ENCODE peak calls at places on chromosome 16, in seven cellular contexts. One of them, this sample, is unnamed.

GRCh38 chr16:81562926-81563325 is 118.3 kb downstream of the CMIP start:
- DNase-seq in neural crest cell: no peak
- DNase-seq in left ventricle myocardium inferior: no peak
- DNase-seq in Right ventricle myocardium superior: no peak
- DNase-seq in H54: no peak
- DNase-seq in brain microvascular endothelial cell: no peak
- DNase-seq in activated T-cell treated with anti-CD3 and anti-CD28 coated beads for 48 hours: no peak
- DNase-seq in this sample: peak; percentile 26

GRCh38 chr16:20866161-20866772 is 33.9 kb downstream of the DCUN1D3 start:
- DNase-seq in left ventricle myocardium inferior: no peak
- DNase-seq in Right ventricle myocardium superior: peak; percentile 57
- DNase-seq in neural crest cell: no peak
- DNase-seq in activated T-cell treated with anti-CD3 and anti-CD28 coated beads for 48 hours: no peak
- DNase-seq in H54: peak; percentile 75
- DNase-seq in brain microvascular endothelial cell: peak; percentile 79
- DNase-seq in this sample: no peak

GRCh38 chr16:49504626-49505025 is 131.0 kb downstream of the C16orf78 start:
- DNase-seq in brain microvascular endothelial cell: no peak
- DNase-seq in left ventricle myocardium inferior: no peak
- DNase-seq in neural crest cell: no peak
- DNase-seq in activated T-cell treated with anti-CD3 and anti-CD28 coated beads for 48 hours: no peak
- DNase-seq in Right ventricle myocardium superior: no peak
- DNase-seq in H54: no peak
- DNase-seq in this sample: no peak

GRCh38 chr16:4056161-4057105 is 59.8 kb downstream of the ADCY9 start:
- DNase-seq in Right ventricle myocardium superior: no peak
- DNase-seq in left ventricle myocardium inferior: no peak
- DNase-seq in neural crest cell: no peak
- DNase-seq in brain microvascular endothelial cell: no peak
- DNase-seq in H54: no peak
- DNase-seq in activated T-cell treated with anti-CD3 and anti-CD28 coated beads for 48 hours: no peak
- DNase-seq in this sample: no peak

GRCh38 chr16:1941924-1942809 is 832 bp downstream of the MSRB1 start:
- DNase-seq in H54: no peak
- DNase-seq in neural crest cell: no peak
- DNase-seq in left ventricle myocardium inferior: no peak
- DNase-seq in brain microvascular endothelial cell: no peak
- DNase-seq in Right ventricle myocardium superior: peak; percentile 52
- DNase-seq in activated T-cell treated with anti-CD3 and anti-CD28 coated beads for 48 hours: no peak
- DNase-seq in this sample: peak; percentile 60

GRCh38 chr16:66476328-66477027 is 49.4 kb downstream of the BEAN1 start:
- DNase-seq in brain microvascular endothelial cell: no peak
- DNase-seq in neural crest cell: no peak
- DNase-seq in activated T-cell treated with anti-CD3 and anti-CD28 coated beads for 48 hours: peak; percentile 60
- DNase-seq in Right ventricle myocardium superior: no peak
- DNase-seq in H54: peak; percentile 38
- DNase-seq in left ventricle myocardium inferior: no peak
- DNase-seq in this sample: no peak

GRCh38 chr16:80573700-80574120 is 32.9 kb downstream of the DYNLRB2 start:
- DNase-seq in brain microvascular endothelial cell: no peak
- DNase-seq in H54: no peak
- DNase-seq in activated T-cell treated with anti-CD3 and anti-CD28 coated beads for 48 hours: no peak
- DNase-seq in Right ventricle myocardium superior: no peak
- DNase-seq in neural crest cell: no peak
- DNase-seq in left ventricle myocardium inferior: no peak
- DNase-seq in this sample: no peak

GRCh38 chr16:19913306-19913717 is 28.7 kb upstream of the GPRC5B start:
- DNase-seq in Right ventricle myocardium superior: no peak
- DNase-seq in activated T-cell treated with anti-CD3 and anti-CD28 coated beads for 48 hours: no peak
- DNase-seq in H54: no peak
- DNase-seq in brain microvascular endothelial cell: no peak
- DNase-seq in neural crest cell: no peak
- DNase-seq in left ventricle myocardium inferior: no peak
- DNase-seq in this sample: no peak

GRCh38 chr16:89720520-89720858 is 209 bp downstream of the VPS9D1 start:
- DNase-seq in activated T-cell treated with anti-CD3 and anti-CD28 coated beads for 48 hours: no peak
- DNase-seq in neural crest cell: no peak
- DNase-seq in brain microvascular endothelial cell: no peak
- DNase-seq in left ventricle myocardium inferior: peak; percentile 62
- DNase-seq in H54: no peak
- DNase-seq in Right ventricle myocardium superior: peak; percentile 72
- DNase-seq in this sample: peak; percentile 71

GRCh38 chr16:57577691-57578224 is 35.3 kb downstream of the ADGRG5 start:
- DNase-seq in Right ventricle myocardium superior: no peak
- DNase-seq in H54: no peak
- DNase-seq in brain microvascular endothelial cell: no peak
- DNase-seq in activated T-cell treated with anti-CD3 and anti-CD28 coated beads for 48 hours: no peak
- DNase-seq in left ventricle myocardium inferior: no peak
- DNase-seq in neural crest cell: no peak
- DNase-seq in this sample: no peak

GRCh38 chr16:23317266-23317661 is 15.2 kb downstream of the SCNN1B start:
- DNase-seq in neural crest cell: no peak
- DNase-seq in activated T-cell treated with anti-CD3 and anti-CD28 coated beads for 48 hours: no peak
- DNase-seq in H54: no peak
- DNase-seq in brain microvascular endothelial cell: no peak
- DNase-seq in left ventricle myocardium inferior: no peak
- DNase-seq in Right ventricle myocardium superior: no peak
- DNase-seq in this sample: peak; percentile 80

GRCh38 chr16:58027341-58028167 is 2.0 kb downstream of the MMP15 start:
- DNase-seq in neural crest cell: no peak
- DNase-seq in Right ventricle myocardium superior: peak; percentile 78
- DNase-seq in brain microvascular endothelial cell: no peak
- DNase-seq in activated T-cell treated with anti-CD3 and anti-CD28 coated beads for 48 hours: no peak
- DNase-seq in H54: no peak
- DNase-seq in left ventricle myocardium inferior: peak; percentile 70
- DNase-seq in this sample: peak; percentile 63

GRCh38 chr16:20388854-20389253 is 15.7 kb downstream of the PDILT start:
- DNase-seq in left ventricle myocardium inferior: no peak
- DNase-seq in neural crest cell: no peak
- DNase-seq in brain microvascular endothelial cell: no peak
- DNase-seq in H54: no peak
- DNase-seq in Right ventricle myocardium superior: no peak
- DNase-seq in activated T-cell treated with anti-CD3 and anti-CD28 coated beads for 48 hours: no peak
- DNase-seq in this sample: no peak

GRCh38 chr16:53372942-53373871 is 61.1 kb upstream of the RBL2 start:
- DNase-seq in H54: no peak
- DNase-seq in left ventricle myocardium inferior: no peak
- DNase-seq in brain microvascular endothelial cell: no peak
- DNase-seq in Right ventricle myocardium superior: peak; percentile 61
- DNase-seq in activated T-cell treated with anti-CD3 and anti-CD28 coated beads for 48 hours: peak; percentile 66
- DNase-seq in neural crest cell: no peak
- DNase-seq in this sample: peak; percentile 84

GRCh38 chr16:68790944-68791343 is 52.4 kb upstream of the TANGO6 start:
- DNase-seq in activated T-cell treated with anti-CD3 and anti-CD28 coated beads for 48 hours: no peak
- DNase-seq in Right ventricle myocardium superior: no peak
- DNase-seq in neural crest cell: no peak
- DNase-seq in H54: no peak
- DNase-seq in left ventricle myocardium inferior: no peak
- DNase-seq in brain microvascular endothelial cell: no peak
- DNase-seq in this sample: no peak

GRCh38 chr16:74852500-74852875 is 77.9 kb upstream of the FA2H start:
- DNase-seq in H54: no peak
- DNase-seq in activated T-cell treated with anti-CD3 and anti-CD28 coated beads for 48 hours: no peak
- DNase-seq in Right ventricle myocardium superior: no peak
- DNase-seq in left ventricle myocardium inferior: no peak
- DNase-seq in brain microvascular endothelial cell: no peak
- DNase-seq in neural crest cell: no peak
- DNase-seq in this sample: no peak

GRCh38 chr16:54699656-54700055 is 231.0 kb upstream of the IRX5 start:
- DNase-seq in left ventricle myocardium inferior: no peak
- DNase-seq in brain microvascular endothelial cell: no peak
- DNase-seq in activated T-cell treated with anti-CD3 and anti-CD28 coated beads for 48 hours: no peak
- DNase-seq in H54: no peak
- DNase-seq in Right ventricle myocardium superior: no peak
- DNase-seq in neural crest cell: no peak
- DNase-seq in this sample: no peak

GRCh38 chr16:14307059-14307531 is 236.0 kb downstream of the MRTFB start:
- DNase-seq in neural crest cell: no peak
- DNase-seq in brain microvascular endothelial cell: no peak
- DNase-seq in left ventricle myocardium inferior: no peak
- DNase-seq in activated T-cell treated with anti-CD3 and anti-CD28 coated beads for 48 hours: no peak
- DNase-seq in Right ventricle myocardium superior: no peak
- DNase-seq in H54: no peak
- DNase-seq in this sample: no peak